ENCODE peak calls at places on chromosomes 5 and 9, in eight cellular contexts. J is AG08395; Y is stimulated activated CD8-positive, alpha-beta memory T cell treated with anti-CD3 and anti-CD28 coated beads, Interleukin-12 subunit alpha, Interleukin-12 subunit beta, amount 100 ng/mL, for 4 hours; R is naive B cell; C is activated T-cell treated with anti-CD3 and anti-CD28 coated beads, Interleukin-2, amount 50 U/mL, for 48 hours; D is activated CD4-positive, alpha-beta T cell treated with anti-CD3 and anti-CD28 coated beads for 1 hour; O is T-helper 2 cell; U is NCI-H774. P is an unnamed sample.

GRCh38 chr5:140141241-140141640 is 15.5 kb downstream of the IGIP start:
- DNase-seq in C (no peak), J (peak), R (no peak), U (no peak), D (no peak), O (no peak), Y (no peak), P (no peak)

GRCh38 chr9:133210609-133211008 is 1.6 kb upstream of the OBP2B start:
- DNase-seq in O (no peak), R (no peak), J (no peak), C (no peak), U (no peak), D (no peak), Y (no peak), P (no peak)

GRCh38 chr5:132765311-132766019 is 11.6 kb downstream of the SEPTIN8 start:
- DNase-seq in D (no peak), O (no peak), Y (no peak), J (no peak), U (no peak), R (no peak), C (no peak), P (no peak)

GRCh38 chr5:110790673-110791072 is 51.9 kb downstream of the SLC25A46 start:
- DNase-seq in D (no peak), O (no peak), R (no peak), C (no peak), J (no peak), U (no peak), Y (no peak), P (peak)

GRCh38 chr5:93343570-93343969 is 237.4 kb downstream of the NR2F1-AS1 start:
- DNase-seq in J (no peak), D (no peak), U (no peak), Y (no peak), O (no peak), C (no peak), R (no peak), P (no peak)

GRCh38 chr5:172110260-172110815 is 77.7 kb downstream of the STK10 start:
- DNase-seq in U (no peak), J (no peak), C (no peak), R (no peak), Y (no peak), D (no peak), O (no peak), P (no peak)

GRCh38 chr9:111232997-111233790 is 96.8 kb downstream of the OR2K2 start:
- DNase-seq in U (no peak), O (no peak), D (no peak), Y (no peak), C (no peak), R (no peak), J (no peak), P (no peak)

GRCh38 chr9:135906291-135907005 is 898 bp downstream of the CAMSAP1 start:
- DNase-seq in C (peak), Y (peak), J (no peak), D (no peak), O (no peak), U (no peak), R (no peak), P (peak)

GRCh38 chr9:122078557-122078956 is 14.6 kb downstream of the TTLL11 start:
- DNase-seq in J (no peak), D (no peak), O (no peak), Y (no peak), U (no peak), R (no peak), C (no peak), P (no peak)

GRCh38 chr9:98864257-98865180 is 57.0 kb downstream of the GALNT12 start:
- DNase-seq in D (no peak), U (no peak), C (no peak), J (peak), R (no peak), Y (no peak), O (no peak), P (no peak)

GRCh38 chr5:72380491-72381274 is 60.5 kb downstream of the PTCD2 start:
- DNase-seq in U (no peak), O (no peak), R (peak), C (no peak), J (no peak), Y (no peak), D (no peak), P (no peak)

GRCh38 chr5:160479926-160480325 is 58.3 kb downstream of the PTTG1 start:
- DNase-seq in Y (no peak), R (no peak), J (peak), D (no peak), U (no peak), C (no peak), O (no peak), P (no peak)

GRCh38 chr5:7392401-7393024 is 3.4 kb upstream of the ADCY2 start:
- DNase-seq in J (peak), R (no peak), O (no peak), D (no peak), C (no peak), U (peak), Y (no peak), P (peak)

GRCh38 chr5:116487045-116487444 is 87.6 kb downstream of the SEMA6A start:
- DNase-seq in J (no peak), Y (no peak), U (no peak), C (no peak), D (no peak), R (no peak), O (no peak), P (no peak)

GRCh38 chr5:145867806-145868205 is 5.0 kb downstream of the GRXCR2 start:
- DNase-seq in D (no peak), C (no peak), O (no peak), R (no peak), U (no peak), Y (no peak), J (no peak), P (no peak)

GRCh38 chr9:137000177-137000930 is 4.0 kb upstream of the CLIC3 start:
- DNase-seq in U (no peak), O (peak), D (no peak), C (peak), Y (no peak), R (peak), J (peak), P (no peak)

GRCh38 chr9:1978941-1979340 is 36.2 kb upstream of the SMARCA2 start:
- DNase-seq in J (peak), U (no peak), O (no peak), C (no peak), Y (no peak), D (no peak), R (no peak), P (no peak)

GRCh38 chr5:149049371-149049781 is 13.5 kb downstream of the SH3TC2 start:
- DNase-seq in O (no peak), J (no peak), D (no peak), R (no peak), Y (no peak), C (no peak), U (no peak), P (no peak)

GRCh38 chr5:142248853-142249462 is 75.9 kb downstream of the SPRY4 start:
- DNase-seq in J (peak), C (no peak), Y (no peak), R (no peak), O (no peak), D (no peak), U (no peak), P (no peak)

GRCh38 chr5:61308699-61309098 is 23.4 kb upstream of the ZSWIM6 start:
- DNase-seq in D (no peak), O (no peak), Y (no peak), J (no peak), R (no peak), C (no peak), U (no peak), P (no peak)

GRCh38 chr5:77180167-77181081 is 30.1 kb upstream of the PDE8B start:
- DNase-seq in C (peak), U (no peak), D (no peak), J (peak), R (no peak), O (no peak), Y (no peak), P (no peak)

GRCh38 chr5:41747291-41747690 is 122.9 kb downstream of the OXCT1 start:
- DNase-seq in U (no peak), R (no peak), J (no peak), D (no peak), Y (no peak), C (no peak), O (no peak), P (no peak)

GRCh38 chr9:70165006-70165602 is 93.7 kb upstream of the SMC5 start:
- DNase-seq in Y (no peak), O (no peak), J (no peak), C (no peak), R (no peak), U (no peak), D (no peak), P (no peak)

GRCh38 chr5:140602165-140602564 is 30.8 kb downstream of the CD14 start:
- DNase-seq in D (no peak), J (no peak), O (no peak), C (no peak), Y (no peak), R (no peak), U (no peak), P (no peak)

GRCh38 chr9:126025973-126026372 is 278.8 kb downstream of the PBX3 start:
- DNase-seq in R (no peak), J (no peak), O (no peak), D (no peak), U (no peak), Y (no peak), C (no peak), P (no peak)

GRCh38 chr5:135398855-135399837 is at the start of gene MACROH2A1:
- DNase-seq in R (peak), C (peak), J (peak), D (peak), Y (peak), O (peak), U (peak), P (peak)

GRCh38 chr5:168978015-168978414 is 322.9 kb downstream of the SLIT3 start:
- DNase-seq in U (no peak), D (no peak), Y (no peak), J (peak), O (no peak), C (no peak), R (no peak), P (peak)

GRCh38 chr5:134555223-134555790 is 29.8 kb downstream of the JADE2 start:
- DNase-seq in Y (no peak), J (no peak), U (no peak), C (peak), O (no peak), R (no peak), D (no peak), P (no peak)

GRCh38 chr9:70303268-70303667 is 44.5 kb downstream of the SMC5 start:
- DNase-seq in U (no peak), J (peak), Y (no peak), R (no peak), C (no peak), O (no peak), D (no peak), P (no peak)

GRCh38 chr5:94777163-94777885 is 158.9 kb downstream of the SLF1 start:
- DNase-seq in U (no peak), D (no peak), C (no peak), Y (no peak), J (no peak), R (no peak), O (no peak), P (no peak)

GRCh38 chr9:97536480-97536879 is 35.0 kb downstream of the TMOD1 start:
- DNase-seq in U (no peak), Y (no peak), J (no peak), C (no peak), D (no peak), R (no peak), O (no peak), P (no peak)

GRCh38 chr5:154610321-154611154 is 132.5 kb upstream of the HAND1 start:
- DNase-seq in C (peak), R (peak), Y (peak), O (peak), J (peak), U (peak), D (peak), P (peak)

GRCh38 chr5:134289509-134290113 is 63.7 kb upstream of the PPP2CA start:
- DNase-seq in Y (no peak), U (peak), O (peak), D (peak), J (peak), R (peak), C (peak), P (peak)

GRCh38 chr5:145848854-145849253 is 13.7 kb upstream of the PRELID2 start:
- DNase-seq in Y (no peak), O (no peak), U (no peak), C (no peak), R (no peak), J (peak), D (no peak), P (peak)

GRCh38 chr5:142819816-142820215 is 49.6 kb downstream of the ARHGAP26 start:
- DNase-seq in R (no peak), U (no peak), O (no peak), C (no peak), D (no peak), Y (no peak), J (no peak), P (peak)

GRCh38 chr9:114314881-114315722 is 7.8 kb upstream of the ORM1 start:
- DNase-seq in R (no peak), J (no peak), U (no peak), C (no peak), Y (no peak), O (no peak), D (no peak), P (no peak)